ENCODE peak calls at places on chromosomes 4 and X, in seven cellular contexts. Q is tibial artery; E is upper lobe of right lung; U is ACHN; W is stimulated activated CD4-positive, alpha-beta T cell treated with anti-CD3 and anti-CD28 coated beads, TNF-alpha, amount 100 ng/mL, for 1 hour; T is GM12865; S is SW480. O is an unnamed sample.

GRCh38 chr4:146098397-146098796 is 77.1 kb upstream of the LSM6 start:
- DNase-seq in Q (no peak), E (no peak), U (no peak), W (no peak), T (peak; percentile 83), S (no peak), O (no peak)

GRCh38 chrX:150192846-150193245 is 170.3 kb upstream of the MAMLD1 start:
- DNase-seq in Q (no peak), E (no peak), U (no peak), W (no peak), T (no peak), S (no peak), O (no peak)

GRCh38 chrX:154296731-154297130 is 1.1 kb downstream of the TKTL1 start:
- DNase-seq in Q (no peak), E (no peak), U (no peak), W (no peak), T (no peak), S (no peak), O (no peak)

GRCh38 chrX:68795741-68796140 is 33.1 kb upstream of the EFNB1 start:
- DNase-seq in Q (no peak), E (no peak), U (no peak), W (no peak), T (no peak), S (no peak), O (no peak)

GRCh38 chr4:173257732-173258717 is 76.1 kb downstream of the HMGB2 start:
- DNase-seq in Q (peak; percentile 48), E (peak; percentile 67), U (peak; percentile 73), W (peak; percentile 14), T (peak; percentile 76), S (peak; percentile 52), O (peak; percentile 63)

GRCh38 chrX:50606300-50606950 is 135.8 kb upstream of the DGKK start:
- DNase-seq in Q (no peak), E (no peak), U (no peak), W (no peak), T (no peak), S (no peak), O (no peak)

GRCh38 chr4:108693819-108694218 is 43.4 kb downstream of the OSTC start:
- DNase-seq in Q (no peak), E (no peak), U (no peak), W (no peak), T (no peak), S (no peak), O (no peak)

GRCh38 chrX:41482153-41482850 is 35.2 kb downstream of the NYX start:
- DNase-seq in Q (no peak), E (no peak), U (no peak), W (no peak), T (no peak), S (no peak), O (no peak)

GRCh38 chrX:47146121-47146935 is 1.3 kb downstream of the RBM10 start:
- DNase-seq in Q (no peak), E (no peak), U (no peak), W (no peak), T (no peak), S (peak; percentile 11), O (no peak)

O was measured in Calu3.